ENCODE peak calls at places on chromosome 1, in six cellular contexts. One of them, this sample, is unnamed.

GRCh38 chr1:167803358-167804217 is 81.8 kb downstream of the MPZL1 start:
- DNase-seq in NCI-H345: peak; percentile 87
- DNase-seq in NCI-H146: peak; percentile 88
- DNase-seq in astrocyte: peak; percentile 84
- DNase-seq in stimulated activated CD8-positive, alpha-beta memory T cell treated with anti-CD3 and anti-CD28 coated beads, Interleukin-7, amount 100 ng/mL, for 1 hour: peak; percentile 64
- DNase-seq in NCI-H2029: peak; percentile 77
- DNase-seq in this sample: peak; percentile 90

GRCh38 chr1:112325504-112325903 is 70.5 kb upstream of the CTTNBP2NL start:
- DNase-seq in NCI-H345: peak; percentile 85
- DNase-seq in NCI-H146: peak; percentile 91
- DNase-seq in astrocyte: no peak
- DNase-seq in stimulated activated CD8-positive, alpha-beta memory T cell treated with anti-CD3 and anti-CD28 coated beads, Interleukin-7, amount 100 ng/mL, for 1 hour: no peak
- DNase-seq in NCI-H2029: no peak
- DNase-seq in this sample: no peak

GRCh38 chr1:93525431-93525830 is 77.5 kb downstream of the FNBP1L start:
- DNase-seq in NCI-H345: no peak
- DNase-seq in NCI-H146: no peak
- DNase-seq in astrocyte: peak; percentile 20
- DNase-seq in stimulated activated CD8-positive, alpha-beta memory T cell treated with anti-CD3 and anti-CD28 coated beads, Interleukin-7, amount 100 ng/mL, for 1 hour: no peak
- DNase-seq in NCI-H2029: no peak
- DNase-seq in this sample: no peak

GRCh38 chr1:25008192-25008485 is 78.1 kb upstream of the RUNX3 start:
- DNase-seq in NCI-H345: no peak
- DNase-seq in NCI-H146: no peak
- DNase-seq in astrocyte: peak; percentile 6
- DNase-seq in stimulated activated CD8-positive, alpha-beta memory T cell treated with anti-CD3 and anti-CD28 coated beads, Interleukin-7, amount 100 ng/mL, for 1 hour: no peak
- DNase-seq in NCI-H2029: no peak
- DNase-seq in this sample: no peak

GRCh38 chr1:77874804-77875445 is 13.5 kb upstream of the NEXN start:
- DNase-seq in NCI-H345: no peak
- DNase-seq in NCI-H146: no peak
- DNase-seq in astrocyte: peak; percentile 47
- DNase-seq in stimulated activated CD8-positive, alpha-beta memory T cell treated with anti-CD3 and anti-CD28 coated beads, Interleukin-7, amount 100 ng/mL, for 1 hour: no peak
- DNase-seq in NCI-H2029: no peak
- DNase-seq in this sample: no peak

GRCh38 chr1:28326980-28327379 is 1.9 kb upstream of the MED18 start:
- DNase-seq in NCI-H345: no peak
- DNase-seq in NCI-H146: no peak
- DNase-seq in astrocyte: no peak
- DNase-seq in stimulated activated CD8-positive, alpha-beta memory T cell treated with anti-CD3 and anti-CD28 coated beads, Interleukin-7, amount 100 ng/mL, for 1 hour: no peak
- DNase-seq in NCI-H2029: no peak
- DNase-seq in this sample: no peak

GRCh38 chr1:212634252-212634651 is 25.7 kb downstream of the ATF3 start:
- DNase-seq in NCI-H345: no peak
- DNase-seq in NCI-H146: no peak
- DNase-seq in astrocyte: no peak
- DNase-seq in stimulated activated CD8-positive, alpha-beta memory T cell treated with anti-CD3 and anti-CD28 coated beads, Interleukin-7, amount 100 ng/mL, for 1 hour: no peak
- DNase-seq in NCI-H2029: no peak
- DNase-seq in this sample: no peak

GRCh38 chr1:77424236-77424635 is 142.4 kb downstream of the AK5 start:
- DNase-seq in NCI-H345: no peak
- DNase-seq in NCI-H146: no peak
- DNase-seq in astrocyte: peak; percentile 46
- DNase-seq in stimulated activated CD8-positive, alpha-beta memory T cell treated with anti-CD3 and anti-CD28 coated beads, Interleukin-7, amount 100 ng/mL, for 1 hour: no peak
- DNase-seq in NCI-H2029: no peak
- DNase-seq in this sample: no peak

GRCh38 chr1:27332536-27333281 is 9.1 kb upstream of the SYTL1 start:
- DNase-seq in NCI-H345: peak; percentile 17
- DNase-seq in NCI-H146: no peak
- DNase-seq in astrocyte: no peak
- DNase-seq in stimulated activated CD8-positive, alpha-beta memory T cell treated with anti-CD3 and anti-CD28 coated beads, Interleukin-7, amount 100 ng/mL, for 1 hour: peak; percentile 32
- DNase-seq in NCI-H2029: no peak
- DNase-seq in this sample: no peak

GRCh38 chr1:32872189-32872898 is 1.6 kb upstream of the FNDC5 start:
- DNase-seq in NCI-H345: peak; percentile 77
- DNase-seq in NCI-H146: peak; percentile 60
- DNase-seq in astrocyte: peak; percentile 2
- DNase-seq in stimulated activated CD8-positive, alpha-beta memory T cell treated with anti-CD3 and anti-CD28 coated beads, Interleukin-7, amount 100 ng/mL, for 1 hour: peak; percentile 40
- DNase-seq in NCI-H2029: peak; percentile 35
- DNase-seq in this sample: no peak

GRCh38 chr1:121516279-121516967 is 331.6 kb downstream of the SRGAP2C start:
- DNase-seq in NCI-H345: no peak
- DNase-seq in NCI-H146: no peak
- DNase-seq in astrocyte: no peak
- DNase-seq in stimulated activated CD8-positive, alpha-beta memory T cell treated with anti-CD3 and anti-CD28 coated beads, Interleukin-7, amount 100 ng/mL, for 1 hour: no peak
- DNase-seq in NCI-H2029: no peak
- DNase-seq in this sample: no peak

GRCh38 chr1:1001631-1002300 is 1.9 kb upstream of the HES4 start:
- DNase-seq in NCI-H345: peak; percentile 27
- DNase-seq in NCI-H146: no peak
- DNase-seq in astrocyte: no peak
- DNase-seq in stimulated activated CD8-positive, alpha-beta memory T cell treated with anti-CD3 and anti-CD28 coated beads, Interleukin-7, amount 100 ng/mL, for 1 hour: peak; percentile 37
- DNase-seq in NCI-H2029: no peak
- DNase-seq in this sample: peak; percentile 84

GRCh38 chr1:161230762-161231161 is 4.9 kb downstream of the TOMM40L start:
- DNase-seq in NCI-H345: no peak
- DNase-seq in NCI-H146: no peak
- DNase-seq in astrocyte: no peak
- DNase-seq in stimulated activated CD8-positive, alpha-beta memory T cell treated with anti-CD3 and anti-CD28 coated beads, Interleukin-7, amount 100 ng/mL, for 1 hour: no peak
- DNase-seq in NCI-H2029: no peak
- DNase-seq in this sample: no peak

GRCh38 chr1:241457421-241457820 is 62.1 kb downstream of the FH start:
- DNase-seq in NCI-H345: no peak
- DNase-seq in NCI-H146: no peak
- DNase-seq in astrocyte: no peak
- DNase-seq in stimulated activated CD8-positive, alpha-beta memory T cell treated with anti-CD3 and anti-CD28 coated beads, Interleukin-7, amount 100 ng/mL, for 1 hour: no peak
- DNase-seq in NCI-H2029: no peak
- DNase-seq in this sample: no peak

GRCh38 chr1:33710989-33711388 is 152.9 kb upstream of the HMGB4 start:
- DNase-seq in NCI-H345: no peak
- DNase-seq in NCI-H146: no peak
- DNase-seq in astrocyte: peak; percentile 20
- DNase-seq in stimulated activated CD8-positive, alpha-beta memory T cell treated with anti-CD3 and anti-CD28 coated beads, Interleukin-7, amount 100 ng/mL, for 1 hour: no peak
- DNase-seq in NCI-H2029: no peak
- DNase-seq in this sample: no peak

GRCh38 chr1:160219062-160219929 is 14.1 kb downstream of the PEA15 start:
- DNase-seq in NCI-H345: peak; percentile 31
- DNase-seq in NCI-H146: peak; percentile 38
- DNase-seq in astrocyte: peak; percentile 50
- DNase-seq in stimulated activated CD8-positive, alpha-beta memory T cell treated with anti-CD3 and anti-CD28 coated beads, Interleukin-7, amount 100 ng/mL, for 1 hour: no peak
- DNase-seq in NCI-H2029: no peak
- DNase-seq in this sample: peak; percentile 61

GRCh38 chr1:116580446-116581322 is 9.9 kb upstream of the CD58 start:
- DNase-seq in NCI-H345: no peak
- DNase-seq in NCI-H146: no peak
- DNase-seq in astrocyte: peak; percentile 51
- DNase-seq in stimulated activated CD8-positive, alpha-beta memory T cell treated with anti-CD3 and anti-CD28 coated beads, Interleukin-7, amount 100 ng/mL, for 1 hour: no peak
- DNase-seq in NCI-H2029: no peak
- DNase-seq in this sample: no peak

GRCh38 chr1:29708818-29709710 is 472.7 kb downstream of the PTPRU start:
- DNase-seq in NCI-H345: peak; percentile 70
- DNase-seq in NCI-H146: peak; percentile 2
- DNase-seq in astrocyte: peak; percentile 87
- DNase-seq in stimulated activated CD8-positive, alpha-beta memory T cell treated with anti-CD3 and anti-CD28 coated beads, Interleukin-7, amount 100 ng/mL, for 1 hour: no peak
- DNase-seq in NCI-H2029: peak; percentile 38
- DNase-seq in this sample: no peak

GRCh38 chr1:159000627-159001026 is 9.1 kb upstream of the IFI16 start:
- DNase-seq in NCI-H345: no peak
- DNase-seq in NCI-H146: no peak
- DNase-seq in astrocyte: peak; percentile 90
- DNase-seq in stimulated activated CD8-positive, alpha-beta memory T cell treated with anti-CD3 and anti-CD28 coated beads, Interleukin-7, amount 100 ng/mL, for 1 hour: no peak
- DNase-seq in NCI-H2029: peak; percentile 87
- DNase-seq in this sample: peak; percentile 69

GRCh38 chr1:180501865-180502360 is 464 bp downstream of the ACBD6 start:
- DNase-seq in NCI-H345: peak; percentile 76
- DNase-seq in NCI-H146: peak; percentile 92
- DNase-seq in astrocyte: no peak
- DNase-seq in stimulated activated CD8-positive, alpha-beta memory T cell treated with anti-CD3 and anti-CD28 coated beads, Interleukin-7, amount 100 ng/mL, for 1 hour: no peak
- DNase-seq in NCI-H2029: peak; percentile 72
- DNase-seq in this sample: no peak

GRCh38 chr1:47432071-47433036 is 5.5 kb upstream of the FOXD2 start:
- DNase-seq in NCI-H345: peak; percentile 33
- DNase-seq in NCI-H146: no peak
- DNase-seq in astrocyte: peak; percentile 30
- DNase-seq in stimulated activated CD8-positive, alpha-beta memory T cell treated with anti-CD3 and anti-CD28 coated beads, Interleukin-7, amount 100 ng/mL, for 1 hour: no peak
- DNase-seq in NCI-H2029: no peak
- DNase-seq in this sample: peak; percentile 66